ENCODE peak calls at places on chromosomes 12 and 14, in nine cellular contexts. T, H, Z, A, C, M, I, B and D are unnamed samples.
A peak's percentile ranks its signal among the peaks of the same experiment; 100 is the strongest.

GRCh38 chr14:76509291-76509690 is 133.4 kb downstream of the ESRRB start:
- DNase-seq in Z (no peak), H (no peak), B (no peak), M (no peak), T (no peak), A (no peak), I (no peak), C (no peak), D (no peak)

GRCh38 chr14:61502459-61503093 is 181.2 kb downstream of the PRKCH start:
- DNase-seq in B (no peak), C (no peak), T (no peak), H (no peak), I (no peak), Z (no peak), A (peak; percentile 51), M (no peak), D (no peak)

GRCh38 chr12:28286352-28286751 is 96.1 kb downstream of the CCDC91 start:
- DNase-seq in T (no peak), C (no peak), A (no peak), M (no peak), H (no peak), I (no peak), Z (no peak), B (no peak), D (no peak)

GRCh38 chr14:68075382-68076029 is 255.9 kb downstream of the RAD51B start:
- DNase-seq in I (no peak), M (no peak), A (no peak), C (no peak), Z (no peak), T (no peak), H (no peak), B (no peak), D (no peak)

GRCh38 chr14:38737657-38738056 is 365.4 kb downstream of the SEC23A start:
- DNase-seq in B (no peak), T (no peak), C (no peak), I (no peak), Z (no peak), A (no peak), M (no peak), H (no peak), D (no peak)

GRCh38 chr14:21940887-21941855 is 267.6 kb upstream of the OR4E1 start:
- DNase-seq in A (peak; percentile 47), B (peak; percentile 10), I (no peak), M (no peak), H (no peak), T (peak; percentile 2), C (no peak), Z (peak; percentile 53), D (peak; percentile 9)

GRCh38 chr12:28631831-28632230 is 441.6 kb downstream of the CCDC91 start:
- DNase-seq in A (no peak), I (no peak), Z (no peak), T (peak; percentile 84), B (no peak), C (no peak), H (no peak), M (no peak), D (no peak)

GRCh38 chr14:53356361-53357150 is 203.4 kb upstream of the DDHD1 start:
- DNase-seq in A (no peak), Z (no peak), T (peak; percentile 44), B (no peak), I (no peak), M (no peak), C (no peak), H (no peak), D (no peak)

GRCh38 chr14:83356080-83356479 is 1822.4 kb upstream of the SEL1L start:
- DNase-seq in B (no peak), A (no peak), C (no peak), T (no peak), I (no peak), H (no peak), M (no peak), Z (no peak), D (no peak)

GRCh38 chr14:61671086-61671485 is 24.2 kb upstream of the HIF1A start:
- DNase-seq in B (no peak), C (no peak), Z (no peak), I (peak; percentile 20), T (no peak), A (no peak), H (no peak), M (no peak), D (no peak)

GRCh38 chr14:78902010-78902623 is 731.9 kb downstream of the NRXN3 start:
- DNase-seq in M (no peak), Z (no peak), H (no peak), I (no peak), B (peak; percentile 40), T (peak; percentile 54), A (no peak), C (no peak), D (peak; percentile 78)

GRCh38 chr12:9064201-9064814 is 51.4 kb downstream of the A2M start:
- DNase-seq in H (peak; percentile 32), T (peak; percentile 10), A (peak; percentile 60), M (peak; percentile 92), C (no peak), Z (peak; percentile 70), B (no peak), I (peak; percentile 41), D (peak; percentile 85)

GRCh38 chr14:68458840-68459469 is 333.9 kb downstream of the ZFP36L1 start:
- DNase-seq in T (peak; percentile 87), Z (no peak), H (no peak), C (peak; percentile 91), M (no peak), A (peak; percentile 98), B (no peak), I (no peak), D (peak; percentile 45)

GRCh38 chr14:51209457-51209856 is 30.6 kb upstream of the TMX1 start:
- DNase-seq in I (no peak), A (no peak), C (no peak), Z (no peak), B (no peak), T (no peak), H (no peak), M (no peak), D (no peak)

GRCh38 chr12:38547586-38547985 is 231.0 kb downstream of the ALG10B start:
- DNase-seq in B (no peak), Z (no peak), M (no peak), I (no peak), H (no peak), T (no peak), C (no peak), A (no peak), D (no peak)

GRCh38 chr12:29561736-29562135 is 64.2 kb upstream of the OVCH1 start:
- DNase-seq in Z (no peak), T (no peak), C (no peak), B (no peak), M (no peak), H (no peak), A (no peak), I (no peak), D (no peak)

GRCh38 chr12:76020731-76021672 is 10.6 kb downstream of the PHLDA1 start:
- DNase-seq in M (no peak), A (peak; percentile 96), I (peak; percentile 49), H (peak; percentile 61), B (peak; percentile 50), Z (peak; percentile 58), T (peak; percentile 99), C (peak; percentile 92), D (no peak)

GRCh38 chr14:32779845-32780244 is 158.8 kb upstream of the NPAS3 start:
- DNase-seq in B (no peak), C (no peak), M (no peak), I (no peak), H (no peak), T (no peak), A (no peak), Z (no peak), D (no peak)

GRCh38 chr12:109294286-109294796 is 14.7 kb downstream of the FOXN4 start:
- DNase-seq in T (no peak), Z (no peak), H (no peak), B (no peak), I (no peak), A (no peak), C (no peak), M (no peak), D (no peak)

GRCh38 chr12:92987362-92987761 is 58.3 kb upstream of the EEA1 start:
- DNase-seq in M (no peak), Z (no peak), H (no peak), T (peak; percentile 79), I (no peak), C (no peak), A (peak; percentile 32), B (peak; percentile 89), D (peak; percentile 77)

GRCh38 chr14:90576581-90576980 is 179.8 kb downstream of the CALM1 start:
- DNase-seq in I (no peak), H (no peak), A (no peak), B (no peak), M (no peak), C (no peak), T (peak; percentile 30), Z (no peak), D (no peak)

GRCh38 chr12:115973066-115973465 is 304.4 kb downstream of the MED13L start:
- DNase-seq in C (no peak), H (no peak), M (no peak), Z (no peak), T (peak; percentile 62), B (no peak), I (no peak), A (no peak), D (no peak)

GRCh38 chr14:91413547-91414474 is 3.8 kb downstream of the CCDC88C start:
- DNase-seq in I (peak; percentile 57), Z (peak; percentile 67), T (no peak), M (no peak), A (no peak), B (no peak), C (no peak), H (no peak), D (no peak)

GRCh38 chr14:77186911-77187648 is 5.5 kb downstream of the TMEM63C start:
- DNase-seq in B (no peak), M (no peak), C (peak; percentile 58), T (peak; percentile 26), Z (no peak), I (no peak), A (peak; percentile 92), H (no peak), D (no peak)